ENCODE peak calls at places on chromosomes 3 and 15, in six cellular contexts. E is neuronal stem cell, X is H9, M is trophoblast cell, I is H1, L is IMR-90. B is an unnamed sample.

GRCh38 chr3:77807312-77807711 is 767.4 kb downstream of the ROBO2 start:
- DNase-seq in X (no peak), I (no peak), E (no peak), L (no peak), M (no peak), B (no peak)

GRCh38 chr3:135009014-135009413 is 214.0 kb downstream of the EPHB1 start:
- DNase-seq in I (no peak), M (peak), E (no peak), L (no peak), X (no peak), B (no peak)

GRCh38 chr15:100169615-100170279 is 172.0 kb downstream of the ADAMTS17 start:
- DNase-seq in E (no peak), L (no peak), X (no peak), I (no peak), M (no peak), B (no peak)

GRCh38 chr15:88745696-88746095 is 57.5 kb upstream of the ACAN start:
- DNase-seq in M (peak), I (no peak), L (peak), X (no peak), E (no peak), B (peak)

GRCh38 chr3:193737191-193737751 is 144.3 kb downstream of the OPA1 start:
- DNase-seq in E (peak), I (no peak), M (no peak), L (no peak), X (no peak), B (no peak)

GRCh38 chr3:159586587-159587202 is 401.9 kb upstream of the IL12A start:
- DNase-seq in L (peak), I (peak), X (peak), M (peak), E (peak), B (peak)

GRCh38 chr15:22963546-22964125 is 16.5 kb downstream of the CYFIP1 start:
- DNase-seq in E (no peak), I (no peak), X (no peak), M (no peak), L (peak), B (peak)

GRCh38 chr15:82647045-82647834 is at the start of gene CPEB1:
- DNase-seq in X (peak), M (peak), E (no peak), L (peak), I (peak), B (peak)

GRCh38 chr3:45528429-45528828 is 66.1 kb upstream of the LIMD1 start:
- DNase-seq in E (no peak), I (no peak), M (no peak), L (peak), X (no peak), B (no peak)

GRCh38 chr15:42324308-42324707 is 35.0 kb upstream of the CAPN3 start:
- DNase-seq in L (peak), X (no peak), E (no peak), M (no peak), I (no peak), B (peak)

GRCh38 chr3:45153658-45154437 is 7.7 kb upstream of the CDCP1 start:
- DNase-seq in L (peak), E (no peak), M (no peak), X (no peak), I (no peak), B (peak)

GRCh38 chr3:168839692-168840091 is 744.0 kb upstream of the GOLIM4 start:
- DNase-seq in X (peak), L (no peak), M (no peak), E (no peak), I (no peak), B (no peak)

GRCh38 chr15:68704496-68705021 is 116.1 kb downstream of the ANP32A start:
- DNase-seq in M (no peak), L (peak), I (no peak), X (no peak), E (no peak), B (peak)

GRCh38 chr15:69789648-69790393 is 307.9 kb downstream of the TLE3 start:
- DNase-seq in M (no peak), E (no peak), X (no peak), L (no peak), I (no peak), B (no peak)

GRCh38 chr3:29156071-29156715 is 124.7 kb upstream of the RBMS3 start:
- DNase-seq in M (no peak), I (no peak), E (peak), X (peak), L (peak), B (no peak)

GRCh38 chr3:127867986-127868385 is 45.7 kb upstream of the MGLL start:
- DNase-seq in E (no peak), M (no peak), X (no peak), I (no peak), L (no peak), B (no peak)

GRCh38 chr3:167843483-167843882 is 108.0 kb downstream of the SERPINI1 start:
- DNase-seq in M (no peak), X (no peak), L (no peak), E (no peak), I (no peak), B (no peak)

GRCh38 chr3:104564045-104564643 is 802.6 kb upstream of the ALCAM start:
- DNase-seq in X (peak), I (peak), M (peak), L (peak), E (no peak), B (peak)

GRCh38 chr3:36707623-36708409 is 56.5 kb downstream of the DCLK3 start:
- DNase-seq in X (no peak), I (no peak), M (no peak), E (no peak), L (peak), B (peak)

GRCh38 chr15:73851679-73852078 is 21.7 kb upstream of the TBC1D21 start:
- DNase-seq in X (peak), M (peak), I (peak), L (peak), E (peak), B (peak)

GRCh38 chr3:100269410-100270217 is 8.8 kb downstream of the TBC1D23 start:
- DNase-seq in M (peak), L (peak), E (no peak), I (no peak), X (no peak), B (peak)

GRCh38 chr3:83248454-83248853 is 1487.0 kb upstream of the GBE1 start:
- DNase-seq in I (no peak), E (no peak), M (no peak), X (no peak), L (no peak), B (no peak)

DNA sequence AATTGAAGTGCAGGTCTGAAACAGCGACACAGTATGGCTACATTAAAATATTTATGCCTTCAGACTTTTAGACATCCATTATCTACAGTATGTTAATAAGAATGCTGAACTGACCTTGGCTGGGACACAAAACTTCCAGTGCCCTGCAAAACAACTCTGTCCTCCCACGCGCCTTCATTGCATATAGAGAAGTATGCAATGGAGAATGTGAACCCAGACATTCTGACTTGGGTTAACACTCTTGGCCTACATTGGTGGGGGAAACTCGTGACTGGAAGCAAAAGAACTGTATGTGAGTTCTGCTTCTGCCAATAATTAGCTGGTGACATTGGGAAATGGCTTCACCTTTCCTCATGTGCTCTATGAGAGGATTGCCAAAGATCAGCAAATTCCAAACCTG is 110.5 kb upstream of the SLC24A5 start:
- DNase-seq in M (no peak), L (no peak), E (no peak), I (no peak), X (no peak), B (no peak)
- H3K23ac ChIP-seq in M (no peak), L (no peak), E (no peak), I (no peak), X (no peak), B (no peak)

DNA sequence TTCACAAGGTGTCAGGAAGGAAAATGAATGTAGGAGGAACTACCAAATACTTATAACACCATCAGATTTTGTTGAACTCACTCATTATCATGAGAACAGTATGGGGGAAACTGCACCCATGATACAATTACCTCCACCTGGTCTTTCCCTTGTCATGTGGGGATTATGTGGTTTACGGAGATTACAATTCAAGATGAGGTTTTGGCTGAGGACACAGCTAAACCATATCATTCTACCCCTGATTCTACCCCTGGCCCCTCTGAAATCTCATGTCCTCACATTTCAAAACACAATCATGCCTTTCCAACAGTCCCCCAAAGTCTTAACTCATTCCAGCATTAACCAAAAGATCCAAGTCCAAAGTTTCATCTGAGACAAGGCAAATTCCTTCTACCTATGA is 17.1 kb upstream of the PLSCR1 start:
- DNase-seq in E (no peak), X (no peak), L (no peak), M (no peak), I (no peak), B (no peak)
- H3K14ac ChIP-seq in E (no peak), X (no peak), L (no peak), M (no peak), I (no peak), B (no peak)

GRCh38 chr3:57078366-57079220 is 18.1 kb downstream of the SPATA12 start:
- DNase-seq in I (peak), E (no peak), X (peak), M (peak), L (peak), B (peak)
- H3K23ac ChIP-seq in I (no peak), E (peak), X (no peak), M (no peak), L (peak), B (no peak)

GRCh38 chr3:107939621-107940236 is 151.1 kb downstream of the CD47 start:
- DNase-seq in X (no peak), I (no peak), L (no peak), M (no peak), E (no peak), B (no peak)
- H3K14ac ChIP-seq in X (no peak), I (no peak), L (no peak), M (no peak), E (no peak), B (no peak)

DNA sequence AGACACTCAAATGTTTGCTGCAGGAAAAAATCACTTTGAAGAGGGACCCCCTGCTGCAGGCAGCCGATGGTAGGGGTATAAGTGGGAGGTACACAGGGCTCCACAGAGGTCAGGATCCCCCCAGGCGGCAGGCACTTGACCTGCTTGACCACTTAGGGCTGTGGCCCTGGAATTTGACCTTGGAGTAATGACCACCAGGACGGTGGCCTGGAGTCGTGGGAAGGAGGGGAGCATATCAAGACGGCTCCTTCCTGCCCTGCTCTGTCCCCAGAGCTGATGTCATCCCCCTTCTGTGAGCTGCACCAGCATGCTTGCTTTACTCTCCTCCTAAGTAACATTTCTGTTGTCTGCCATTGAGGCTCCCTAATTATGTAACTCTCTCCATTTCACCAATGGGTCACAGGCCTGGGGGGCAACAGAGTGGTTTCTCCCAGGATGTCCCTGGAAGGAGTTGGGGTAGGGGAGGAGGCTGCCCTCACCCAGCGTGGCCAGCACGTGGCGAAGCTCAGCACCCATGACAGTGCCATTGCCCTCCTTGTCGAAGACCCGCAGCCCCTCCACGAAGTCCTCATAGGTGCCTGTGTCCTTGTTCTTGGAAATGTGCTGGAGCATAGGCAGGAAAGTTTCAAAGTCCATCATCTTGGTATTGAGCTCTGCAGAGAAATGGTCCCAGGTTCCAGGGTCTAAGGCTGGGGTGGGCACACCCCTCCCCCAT is 4.1 kb downstream of the MYL3 start:
- DNase-seq in I (peak), X (no peak), M (no peak), E (no peak), L (no peak), B (no peak)
- H3K23ac ChIP-seq in I (no peak), X (no peak), M (no peak), E (no peak), L (no peak), B (no peak)

B was measured in mesenchymal stem cell.